ENCODE peak calls at places on chromosomes 16 and 17, in four cellular contexts. One of them, this sample, is unnamed.

GRCh38 chr17:60303406-60304099 is 88.4 kb downstream of the USP32 start:
- DNase-seq in PC-3: no peak
- DNase-seq in HFFc6: no peak
- DNase-seq in AG09319: no peak
- DNase-seq in this sample: no peak

GRCh38 chr16:8753411-8754054 is 43.9 kb downstream of the TMEM186 start:
- DNase-seq in PC-3: no peak
- DNase-seq in HFFc6: no peak
- DNase-seq in AG09319: no peak
- DNase-seq in this sample: no peak

GRCh38 chr16:84507011-84507982 is 2.8 kb upstream of the MEAK7 start:
- DNase-seq in PC-3: no peak
- DNase-seq in HFFc6: no peak
- DNase-seq in AG09319: no peak
- DNase-seq in this sample: no peak

GRCh38 chr17:45841883-45842525 is 2.7 kb upstream of the SPPL2C start:
- DNase-seq in PC-3: peak; percentile 39
- DNase-seq in HFFc6: no peak
- DNase-seq in AG09319: no peak
- DNase-seq in this sample: peak; percentile 41

GRCh38 chr17:14143678-14144077 is 74.4 kb downstream of the COX10 start:
- DNase-seq in PC-3: no peak
- DNase-seq in HFFc6: no peak
- DNase-seq in AG09319: no peak
- DNase-seq in this sample: no peak

GRCh38 chr17:75277664-75278071 is 6.6 kb upstream of the MIF4GD start:
- DNase-seq in PC-3: peak; percentile 34
- DNase-seq in HFFc6: peak; percentile 68
- DNase-seq in AG09319: peak; percentile 69
- DNase-seq in this sample: no peak

GRCh38 chr16:85616608-85617311 is 3.6 kb downstream of the GSE1 start:
- DNase-seq in PC-3: no peak
- DNase-seq in HFFc6: no peak
- DNase-seq in AG09319: no peak
- DNase-seq in this sample: no peak

GRCh38 chr16:30183961-30184429 is 593 bp downstream of the CORO1A start:
- DNase-seq in PC-3: no peak
- DNase-seq in HFFc6: no peak
- DNase-seq in AG09319: no peak
- DNase-seq in this sample: no peak

GRCh38 chr17:31787857-31788570 is 71.0 kb downstream of the COPRS start:
- DNase-seq in PC-3: peak; percentile 55
- DNase-seq in HFFc6: peak; percentile 90
- DNase-seq in AG09319: peak; percentile 67
- DNase-seq in this sample: peak; percentile 96

GRCh38 chr17:81294512-81295030 is 536 bp downstream of the SLC38A10 start:
- DNase-seq in PC-3: no peak
- DNase-seq in HFFc6: no peak
- DNase-seq in AG09319: no peak
- DNase-seq in this sample: peak; percentile 30

GRCh38 chr17:81295678-81296381 is 723 bp upstream of the SLC38A10 start:
- DNase-seq in PC-3: peak; percentile 88
- DNase-seq in HFFc6: peak; percentile 26
- DNase-seq in AG09319: no peak
- DNase-seq in this sample: peak; percentile 85

GRCh38 chr17:81292450-81292849 is 2.7 kb downstream of the SLC38A10 start:
- DNase-seq in PC-3: no peak
- DNase-seq in HFFc6: no peak
- DNase-seq in AG09319: no peak
- DNase-seq in this sample: no peak

GRCh38 chr17:81298325-81298990 is 3.4 kb upstream of the SLC38A10 start:
- DNase-seq in PC-3: peak; percentile 7
- DNase-seq in HFFc6: no peak
- DNase-seq in AG09319: no peak
- DNase-seq in this sample: no peak

GRCh38 chr17:81295031-81295677 is at the start of gene SLC38A10:
- DNase-seq in PC-3: peak; percentile 89
- DNase-seq in HFFc6: peak; percentile 71
- DNase-seq in AG09319: peak; percentile 49
- DNase-seq in this sample: peak; percentile 97
- TF ChIP-seq CTCF in PC-3: no peak
- TF ChIP-seq CTCF in HFFc6: peak; percentile 12
- TF ChIP-seq CTCF in AG09319: no peak
- TF ChIP-seq CTCF in this sample: no peak

DNA sequence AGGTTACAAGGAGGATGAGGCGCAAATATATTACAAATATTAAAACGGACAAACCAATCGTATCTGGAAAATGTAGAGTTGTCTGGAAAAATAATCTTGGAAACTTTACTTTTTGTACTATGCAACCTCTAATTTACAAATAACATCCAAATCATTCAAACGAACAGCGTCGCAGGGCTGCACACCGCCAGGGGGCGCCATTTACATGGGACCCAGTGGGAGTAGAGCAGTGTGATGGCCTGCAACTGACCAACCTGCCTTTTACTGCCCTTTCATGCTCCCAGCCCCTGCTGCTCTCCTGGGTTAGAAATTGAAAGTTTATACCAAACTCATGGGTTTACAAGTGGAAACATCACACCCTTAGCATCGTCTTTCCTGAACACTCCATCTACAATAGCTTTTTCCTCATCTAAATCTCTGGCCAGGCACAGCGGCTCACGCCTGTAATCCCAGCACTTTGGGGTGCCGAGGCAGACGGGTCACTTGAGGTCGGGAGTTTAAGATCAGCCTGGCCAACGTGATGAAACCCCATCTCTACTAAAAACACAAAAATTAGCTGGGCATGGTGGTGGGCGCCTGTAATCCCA is 10.0 kb downstream of the PITPNC1 start:
- DNase-seq in PC-3: peak; percentile 74
- DNase-seq in HFFc6: peak; percentile 37
- DNase-seq in AG09319: no peak
- DNase-seq in this sample: no peak
- TF ChIP-seq CTCF in PC-3: peak; percentile 99
- TF ChIP-seq CTCF in HFFc6: peak; percentile 98
- TF ChIP-seq CTCF in AG09319: peak; percentile 66
- TF ChIP-seq CTCF in this sample: peak; percentile 86

GRCh38 chr17:4583796-4584124 is 569 bp upstream of the SMTNL2 start:
- DNase-seq in PC-3: no peak
- DNase-seq in HFFc6: no peak
- DNase-seq in AG09319: no peak
- DNase-seq in this sample: no peak
- TF ChIP-seq CTCF in PC-3: peak; percentile 11
- TF ChIP-seq CTCF in HFFc6: peak; percentile 18
- TF ChIP-seq CTCF in AG09319: peak; percentile 26
- TF ChIP-seq CTCF in this sample: no peak

GRCh38 chr17:78923660-78924453 is 1.3 kb downstream of the TIMP2 start:
- DNase-seq in PC-3: peak; percentile 92
- DNase-seq in HFFc6: no peak
- DNase-seq in AG09319: no peak
- DNase-seq in this sample: peak; percentile 93

GRCh38 chr17:78924481-78925151 is 571 bp downstream of the TIMP2 start:
- DNase-seq in PC-3: peak; percentile 48
- DNase-seq in HFFc6: peak; percentile 15
- DNase-seq in AG09319: no peak
- DNase-seq in this sample: no peak

GRCh38 chr17:78922876-78923498 is 2.2 kb downstream of the TIMP2 start:
- DNase-seq in PC-3: no peak
- DNase-seq in HFFc6: no peak
- DNase-seq in AG09319: no peak
- DNase-seq in this sample: no peak

GRCh38 chr17:78925662-78926555 is 722 bp upstream of the TIMP2 start:
- DNase-seq in PC-3: no peak
- DNase-seq in HFFc6: peak; percentile 83
- DNase-seq in AG09319: peak; percentile 69
- DNase-seq in this sample: no peak

GRCh38 chr17:78925234-78925633 is at the start of gene TIMP2:
- DNase-seq in PC-3: peak; percentile 86
- DNase-seq in HFFc6: peak; percentile 78
- DNase-seq in AG09319: peak; percentile 68
- DNase-seq in this sample: peak; percentile 73
- TF ChIP-seq CTCF in PC-3: no peak
- TF ChIP-seq CTCF in HFFc6: peak; percentile 66
- TF ChIP-seq CTCF in AG09319: no peak
- TF ChIP-seq CTCF in this sample: no peak

DNA sequence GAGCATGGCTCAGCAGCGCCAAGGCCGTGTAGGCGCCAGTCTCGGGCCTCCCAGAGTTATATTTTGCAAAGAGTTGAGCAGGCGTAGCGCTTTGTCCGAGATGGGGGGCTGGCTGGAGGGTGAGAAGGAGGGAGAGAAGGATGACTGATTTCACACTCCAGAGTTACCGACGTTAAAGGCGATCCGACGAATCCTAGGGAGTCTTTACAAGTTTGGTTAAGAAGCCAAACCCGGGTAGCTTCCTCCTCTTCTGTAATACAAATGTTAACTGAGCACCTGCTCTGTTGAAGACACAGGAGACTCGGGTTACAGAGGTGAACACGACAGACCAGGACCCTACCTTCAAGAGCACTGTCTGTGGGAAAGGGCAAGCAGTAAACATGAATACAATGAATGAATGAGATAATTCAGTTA is 805 bp downstream of the POLR2A start:
- DNase-seq in PC-3: no peak
- DNase-seq in HFFc6: no peak
- DNase-seq in AG09319: no peak
- DNase-seq in this sample: no peak
- TF ChIP-seq CTCF in PC-3: peak; percentile 13
- TF ChIP-seq CTCF in HFFc6: no peak
- TF ChIP-seq CTCF in AG09319: peak; percentile 10
- TF ChIP-seq CTCF in this sample: no peak

DNA sequence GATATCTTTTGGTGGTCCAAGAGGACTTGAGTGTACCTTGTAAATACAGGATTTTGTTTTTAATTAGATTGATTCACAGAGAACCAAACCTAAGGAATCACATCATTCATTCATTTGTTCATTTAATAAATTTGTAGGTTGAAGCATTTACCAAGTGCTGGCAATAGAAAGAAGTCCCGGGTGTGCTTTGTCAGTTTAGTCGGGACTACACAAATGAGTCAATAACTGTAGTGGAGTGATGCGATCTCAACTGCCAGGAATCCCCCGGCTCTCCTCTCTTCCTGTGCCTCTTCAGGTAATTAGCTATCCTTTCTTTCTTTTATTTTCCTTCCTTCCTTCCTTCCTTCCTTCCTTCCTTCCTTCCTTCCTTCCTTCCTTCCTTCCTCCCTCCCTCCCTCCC is 1.4 kb upstream of the WWOX start:
- DNase-seq in PC-3: no peak
- DNase-seq in HFFc6: no peak
- DNase-seq in AG09319: no peak
- DNase-seq in this sample: no peak
- TF ChIP-seq CTCF in PC-3: no peak
- TF ChIP-seq CTCF in HFFc6: no peak
- TF ChIP-seq CTCF in AG09319: no peak
- TF ChIP-seq CTCF in this sample: no peak

DNA sequence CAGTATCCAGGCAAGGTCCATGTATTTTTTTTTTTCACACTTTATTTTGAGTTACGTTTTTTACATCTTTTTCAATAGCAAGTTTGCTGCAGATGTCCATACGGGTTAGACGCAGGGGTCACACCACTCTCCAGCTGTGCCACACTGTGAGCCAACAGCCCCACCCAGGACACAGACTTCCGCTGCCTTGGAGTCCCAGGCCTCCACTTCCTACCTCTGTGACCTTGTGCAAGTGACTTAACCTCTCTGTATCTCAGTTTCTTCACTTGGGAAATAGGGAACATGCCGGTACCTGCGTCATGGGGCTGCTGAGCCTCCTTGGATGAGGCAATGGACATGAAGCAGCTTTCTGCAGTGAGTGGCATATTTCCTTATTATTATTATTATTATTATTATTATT is 3.3 kb upstream of the PITPNA start:
- DNase-seq in PC-3: no peak
- DNase-seq in HFFc6: no peak
- DNase-seq in AG09319: no peak
- DNase-seq in this sample: no peak
- TF ChIP-seq CTCF in PC-3: no peak
- TF ChIP-seq CTCF in HFFc6: no peak
- TF ChIP-seq CTCF in AG09319: no peak
- TF ChIP-seq CTCF in this sample: no peak

GRCh38 chr16:28925386-28926228 is 569 bp upstream of the RABEP2 start:
- DNase-seq in PC-3: peak; percentile 58
- DNase-seq in HFFc6: peak; percentile 70
- DNase-seq in AG09319: peak; percentile 55
- DNase-seq in this sample: peak; percentile 60
- TF ChIP-seq CTCF in PC-3: no peak
- TF ChIP-seq CTCF in HFFc6: no peak
- TF ChIP-seq CTCF in AG09319: no peak
- TF ChIP-seq CTCF in this sample: no peak

GRCh38 chr16:59342669-59343068 is 608.6 kb upstream of the GOT2 start:
- DNase-seq in PC-3: no peak
- DNase-seq in HFFc6: no peak
- DNase-seq in AG09319: no peak
- DNase-seq in this sample: no peak

GRCh38 chr16:59339871-59340270 is 605.8 kb upstream of the GOT2 start:
- DNase-seq in PC-3: no peak
- DNase-seq in HFFc6: no peak
- DNase-seq in AG09319: no peak
- DNase-seq in this sample: no peak

GRCh38 chr16:59341368-59341767 is 607.3 kb upstream of the GOT2 start:
- DNase-seq in PC-3: no peak
- DNase-seq in HFFc6: no peak
- DNase-seq in AG09319: no peak
- DNase-seq in this sample: no peak
- TF ChIP-seq CTCF in PC-3: no peak
- TF ChIP-seq CTCF in HFFc6: no peak
- TF ChIP-seq CTCF in AG09319: no peak
- TF ChIP-seq CTCF in this sample: no peak

GRCh38 chr16:70775399-70775798 is 25.6 kb downstream of the VAC14 start:
- DNase-seq in PC-3: no peak
- DNase-seq in HFFc6: no peak
- DNase-seq in AG09319: no peak
- DNase-seq in this sample: no peak
- TF ChIP-seq CTCF in PC-3: no peak
- TF ChIP-seq CTCF in HFFc6: no peak
- TF ChIP-seq CTCF in AG09319: no peak
- TF ChIP-seq CTCF in this sample: no peak